ENCODE peak calls at places on chromosomes 12 and 14, in nine cellular contexts. T is CD8-positive, alpha-beta memory T cell; F is aorta; Y is left ventricle myocardium inferior; X is colonic mucosa; B is body of pancreas; V is PC-3; E is CD4-positive, alpha-beta memory T cell; L is neuronal stem cell. O is an unnamed sample. For H3K9me3, the result is how much of the 10 kb centered on the place peaks cover.

GRCh38 chr12:29283969-29284368 is 97.0 kb downstream of the ERGIC2 start:
- DNase-seq in T (no peak), F (no peak), Y (no peak), X (no peak), B (no peak), V (no peak), E (no peak), L (no peak), O (no peak)

GRCh38 chr14:69763761-69764510 is 3.0 kb upstream of the SRSF5 start:
- DNase-seq in T (no peak), F (no peak), Y (no peak), X (no peak), B (no peak), V (no peak), E (no peak), L (no peak), O (no peak)

GRCh38 chr14:32472512-32473472 is 143.7 kb downstream of the AKAP6 start:
- DNase-seq in T (no peak), F (no peak), Y (peak), X (no peak), B (peak), V (peak), E (no peak), L (no peak), O (peak)

GRCh38 chr12:114562654-114563053 is 121.3 kb downstream of the TBX3 start:
- DNase-seq in T (no peak), F (no peak), Y (no peak), X (no peak), B (no peak), V (no peak), E (no peak), L (no peak), O (no peak)

GRCh38 chr12:60666895-60667294 is 1071.1 kb downstream of the SLC16A7 start:
- DNase-seq in T (no peak), F (no peak), Y (no peak), X (no peak), B (no peak), V (no peak), E (no peak), L (no peak), O (no peak)

GRCh38 chr12:104793968-104794367 is 164.1 kb downstream of the SLC41A2 start:
- DNase-seq in T (no peak), F (no peak), Y (no peak), X (no peak), B (no peak), V (no peak), E (no peak), L (no peak), O (no peak)

GRCh38 chr12:28088566-28089277 is 101.5 kb upstream of the CCDC91 start:
- DNase-seq in T (no peak), F (no peak), Y (no peak), X (no peak), B (no peak), V (no peak), E (no peak), L (no peak), O (no peak)

GRCh38 chr14:100067971-100068959 is 3.0 kb downstream of the EVL start:
- DNase-seq in T (peak), F (no peak), Y (peak), X (peak), B (peak), V (peak), E (peak), L (no peak), O (no peak)

GRCh38 chr12:103272949-103273348 is 222.8 kb downstream of the C12orf42 start:
- DNase-seq in T (no peak), F (no peak), Y (no peak), X (no peak), B (no peak), V (peak), E (no peak), L (no peak), O (no peak)

GRCh38 chr14:88829685-88830302 is 5.3 kb downstream of the TTC8 start:
- DNase-seq in T (no peak), F (no peak), Y (no peak), X (no peak), B (no peak), V (no peak), E (no peak), L (no peak), O (peak)

GRCh38 chr14:102777711-102778615 is 714 bp downstream of the TRAF3 start:
- DNase-seq in T (peak), F (peak), Y (peak), X (no peak), B (peak), V (peak), E (peak), L (no peak), O (no peak)

GRCh38 chr14:88473791-88474190 is 81.0 kb downstream of the PTPN21 start:
- DNase-seq in T (no peak), F (no peak), Y (no peak), X (no peak), B (no peak), V (no peak), E (no peak), L (no peak), O (no peak)

GRCh38 chr14:104682107-104682593 is 7.3 kb upstream of the INF2 start:
- DNase-seq in T (no peak), F (no peak), Y (peak), X (no peak), B (peak), V (peak), E (no peak), L (no peak), O (peak)

GRCh38 chr12:115199831-115200230 is 515.9 kb upstream of the TBX3 start:
- DNase-seq in T (no peak), F (no peak), Y (no peak), X (no peak), B (no peak), V (no peak), E (no peak), L (no peak), O (no peak)

GRCh38 chr14:88588081-88588480 is 25.2 kb downstream of the ZC3H14 start:
- DNase-seq in T (no peak), F (no peak), Y (no peak), X (no peak), B (peak), V (no peak), E (no peak), L (no peak), O (no peak)

GRCh38 chr14:24837280-24838046 is 203.5 kb upstream of the GZMB start:
- DNase-seq in T (no peak), F (no peak), Y (no peak), X (no peak), B (no peak), V (no peak), E (no peak), L (no peak), O (no peak)

GRCh38 chr14:65038966-65039365 is 52.3 kb downstream of the FNTB start:
- DNase-seq in T (no peak), F (no peak), Y (no peak), X (no peak), B (no peak), V (no peak), E (no peak), L (no peak), O (no peak)

GRCh38 chr12:108810636-108811035 is 46.7 kb downstream of the SSH1 start:
- DNase-seq in T (no peak), F (no peak), Y (no peak), X (no peak), B (no peak), V (no peak), E (no peak), L (no peak), O (no peak)

GRCh38 chr12:94649349-94650142 is 811 bp downstream of the TMCC3 start:
- DNase-seq in T (peak), F (peak), Y (peak), X (peak), B (peak), V (peak), E (peak), L (peak), O (no peak)

GRCh38 chr12:132827763-132828703 is 636 bp downstream of the GOLGA3 start:
- DNase-seq in T (peak), F (no peak), Y (no peak), X (peak), B (peak), V (peak), E (no peak), L (no peak), O (no peak)

GRCh38 chr12:42530284-42530683 is 59.3 kb downstream of the PRICKLE1 start:
- DNase-seq in T (no peak), F (no peak), Y (no peak), X (no peak), B (no peak), V (no peak), E (no peak), L (no peak), O (no peak)

DNA sequence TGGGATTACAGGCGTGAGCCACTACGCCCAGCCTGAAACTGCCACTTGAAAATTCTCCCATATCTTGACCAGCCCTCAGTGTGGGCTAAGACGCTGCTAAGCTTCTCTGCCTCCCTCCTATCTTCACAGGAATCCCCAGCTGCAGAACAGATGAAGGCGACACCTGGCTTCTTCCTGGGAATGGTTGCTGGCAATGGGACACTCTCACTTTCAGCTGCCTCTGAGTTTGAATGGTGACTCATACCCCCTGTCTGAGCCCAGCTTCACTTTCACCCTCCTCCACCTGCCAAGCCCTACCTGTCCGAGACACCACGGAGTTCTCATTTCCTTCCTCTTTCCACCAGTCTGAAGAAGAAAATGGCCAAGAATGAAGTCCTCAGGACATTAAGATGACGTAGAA is 18.3 kb upstream of the VASH1 start:
- DNase-seq in T (no peak), F (no peak), Y (no peak), X (no peak), B (no peak), V (peak), E (no peak), L (no peak), O (no peak)
- H3K9me3 ChIP-seq in T (under half), F (under half), Y (under half), X (under half), B (under half), V (under half), E (under half), L (under half), O (under half)

DNA sequence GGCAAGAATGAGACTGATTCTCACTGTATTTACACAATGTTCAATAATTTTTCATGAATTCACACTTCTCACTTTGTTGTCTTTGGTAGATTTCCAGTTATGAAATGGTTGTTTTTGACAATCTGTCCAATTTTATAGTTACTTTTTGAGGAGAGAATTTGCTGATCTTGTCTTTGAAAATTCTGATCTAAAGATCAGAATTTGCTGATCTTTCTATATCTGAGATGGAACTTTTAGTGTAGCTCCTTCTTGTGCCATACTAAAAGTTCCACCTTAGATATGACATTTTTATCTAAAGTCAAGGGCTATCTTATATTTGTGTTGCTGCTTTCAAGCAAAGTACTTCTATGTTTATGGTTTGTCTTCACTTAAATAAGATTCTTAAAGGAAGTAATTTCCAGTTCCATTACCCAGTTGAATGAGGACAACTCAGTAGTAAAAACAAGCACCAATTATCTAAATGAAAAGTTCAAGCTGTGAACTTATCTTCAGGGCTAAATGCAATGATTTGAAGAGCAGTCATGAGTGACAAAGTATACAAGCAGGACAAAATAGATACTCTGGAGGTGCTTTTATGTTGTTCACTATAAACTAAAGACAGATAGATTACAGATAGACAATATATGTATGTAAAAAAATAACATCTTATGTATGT is 76.4 kb upstream of the FOXG1 start:
- DNase-seq in T (no peak), F (no peak), Y (no peak), X (no peak), B (no peak), V (no peak), E (no peak), L (no peak), O (no peak)
- H3K9me3 ChIP-seq in T (under half), F (under half), Y (under half), X (under half), B (under half), V (under half), E (under half), L (under half), O (under half)

DNA sequence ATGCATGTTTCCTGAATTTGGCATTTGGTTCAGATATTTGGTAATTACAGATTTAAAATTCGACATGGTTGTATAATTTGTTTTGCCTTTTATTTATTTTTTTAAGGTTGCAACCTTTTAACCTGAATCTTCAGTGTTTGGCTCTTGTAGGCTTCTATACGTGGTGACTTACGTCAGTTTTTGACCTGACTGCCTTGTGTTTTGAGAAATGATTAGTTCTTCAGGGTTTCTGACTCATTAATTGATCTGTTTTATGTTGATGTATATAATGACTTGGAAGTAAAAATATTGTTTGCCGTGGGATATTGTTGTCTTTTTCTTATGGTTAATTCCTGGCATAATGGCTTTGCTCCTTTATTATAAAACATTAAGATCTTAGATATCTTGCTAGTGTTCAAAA is 2.4 kb downstream of the RASSF8 start:
- DNase-seq in T (no peak), F (no peak), Y (no peak), X (no peak), B (no peak), V (no peak), E (no peak), L (no peak), O (no peak)
- H3K9me3 ChIP-seq in T (under half), F (under half), Y (under half), X (under half), B (under half), V (under half), E (under half), L (under half), O (under half)

GRCh38 chr14:98770151-98770550 is 501.8 kb downstream of the BCL11B start:
- DNase-seq in T (no peak), F (no peak), Y (no peak), X (no peak), B (no peak), V (no peak), E (no peak), L (no peak), O (no peak)

GRCh38 chr14:98766818-98767217 is 505.2 kb downstream of the BCL11B start:
- DNase-seq in T (no peak), F (no peak), Y (no peak), X (no peak), B (no peak), V (no peak), E (no peak), L (no peak), O (no peak)

GRCh38 chr14:98773814-98774213 is 498.2 kb downstream of the BCL11B start:
- DNase-seq in T (no peak), F (no peak), Y (no peak), X (no peak), B (no peak), V (no peak), E (no peak), L (no peak), O (no peak)

GRCh38 chr14:98769326-98769725 is 502.7 kb downstream of the BCL11B start:
- DNase-seq in T (no peak), F (no peak), Y (no peak), X (no peak), B (no peak), V (no peak), E (no peak), L (no peak), O (no peak)
- H3K9me3 ChIP-seq in T (under half), F (under half), Y (under half), X (under half), B (under half), V (under half), E (under half), L (under half), O (under half)

DNA sequence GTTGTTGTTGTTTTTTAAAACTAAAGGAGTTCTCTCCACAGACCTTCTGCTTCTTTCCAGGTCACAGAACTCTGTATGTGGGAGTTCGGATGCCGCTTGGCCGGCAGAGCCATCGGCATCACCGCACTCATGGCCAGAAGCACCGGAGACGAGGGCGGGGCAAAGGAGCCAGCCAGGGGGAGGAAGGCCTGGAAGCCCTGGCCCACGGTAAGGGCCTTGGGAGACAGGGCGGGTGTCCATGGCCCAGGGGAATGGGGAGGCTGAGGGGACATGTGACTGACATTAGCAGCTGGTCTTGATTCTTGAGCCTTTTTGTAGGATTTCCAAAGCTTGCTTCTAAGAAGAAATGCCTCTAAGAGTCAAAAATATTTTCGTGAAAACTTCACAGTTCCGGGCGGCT is 26.2 kb downstream of the SLC4A8 start:
- DNase-seq in T (no peak), F (no peak), Y (no peak), X (no peak), B (no peak), V (no peak), E (no peak), L (no peak), O (no peak)
- H3K9me3 ChIP-seq in T (under half), F (under half), Y (under half), X (under half), B (under half), V (under half), E (under half), L (under half), O (under half)

GRCh38 chr12:14243941-14244340 is 121.5 kb upstream of the ATF7IP start:
- DNase-seq in T (no peak), F (no peak), Y (no peak), X (no peak), B (no peak), V (no peak), E (no peak), L (no peak), O (no peak)
- H3K9me3 ChIP-seq in T (under half), F (under half), Y (under half), X (under half), B (under half), V (under half), E (under half), L (under half), O (under half)

DNA sequence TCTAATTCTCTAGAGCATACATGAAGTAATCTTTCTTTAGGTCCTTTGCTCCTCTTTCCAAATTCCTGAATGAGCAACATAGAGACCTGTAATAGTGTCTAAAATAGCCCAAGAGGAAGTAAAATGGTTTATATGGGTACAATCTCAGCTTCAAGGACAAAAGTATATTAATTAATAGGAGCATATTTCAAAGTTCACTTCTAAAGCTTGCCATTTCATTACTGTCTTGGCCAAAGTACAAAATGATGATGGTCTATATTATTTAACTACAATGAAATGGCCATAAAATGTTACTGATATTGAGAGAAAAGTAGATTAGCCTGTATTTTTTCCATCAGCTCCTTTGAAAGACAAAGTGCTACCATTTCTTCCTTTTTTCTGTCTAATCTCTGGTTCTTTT is 410.4 kb upstream of the NOVA1 start:
- DNase-seq in T (no peak), F (no peak), Y (no peak), X (no peak), B (no peak), V (no peak), E (no peak), L (no peak), O (no peak)
- H3K9me3 ChIP-seq in T (under half), F (under half), Y (under half), X (under half), B (under half), V (under half), E (under half), L (under half), O (under half)